ENCODE peak calls at places on chromosomes 16 and 17, in eight cellular contexts. N is ovary; O is activated effector memory CD4-positive, alpha-beta T cell treated with anti-CD3 and anti-CD28 coated beads, Interleukin-2, amount 50 U/mL, for 16 hours; Q is AG09319; X is DMS 273 treated with DMSO at 0.1 percent for 48 hours; V is HTR-8/SVneo; P is psoas muscle; W is tibial artery. R is an unnamed sample.
A peak's percentile ranks its signal among the peaks of the same experiment; 100 is the strongest.

GRCh38 chr16:84277244-84277823 is 17.3 kb upstream of the WFDC1 start:
- DNase-seq in N (peak; percentile 79), O (peak; percentile 90), Q (peak; percentile 3), X (peak; percentile 14), V (peak; percentile 65), P (peak; percentile 59), W (peak; percentile 78), R (peak; percentile 68)

GRCh38 chr16:52398491-52398960 is 148.4 kb downstream of the TOX3 start:
- DNase-seq in N (no peak), O (no peak), Q (no peak), X (no peak), V (no peak), P (no peak), W (no peak), R (no peak)

GRCh38 chr17:69342896-69343644 is 16.1 kb upstream of the ABCA5 start:
- DNase-seq in N (no peak), O (no peak), Q (no peak), X (no peak), V (no peak), P (no peak), W (no peak), R (no peak)

GRCh38 chr16:76653390-76654026 is 376.3 kb downstream of the CNTNAP4 start:
- DNase-seq in N (no peak), O (no peak), Q (no peak), X (peak; percentile 69), V (no peak), P (no peak), W (no peak), R (peak; percentile 98)

GRCh38 chr16:30870904-30871303 is 23.0 kb downstream of the BCL7C start:
- DNase-seq in N (no peak), O (no peak), Q (no peak), X (no peak), V (no peak), P (no peak), W (no peak), R (no peak)

GRCh38 chr17:16425698-16426659 is 10.6 kb downstream of the TRPV2 start:
- DNase-seq in N (no peak), O (no peak), Q (no peak), X (no peak), V (no peak), P (no peak), W (no peak), R (no peak)

GRCh38 chr16:68332411-68333121 is 21.7 kb downstream of the PRMT7 start:
- DNase-seq in N (no peak), O (no peak), Q (no peak), X (no peak), V (no peak), P (peak; percentile 19), W (no peak), R (no peak)

GRCh38 chr16:20969386-20969785 is 68.8 kb downstream of the LYRM1 start:
- DNase-seq in N (no peak), O (no peak), Q (no peak), X (no peak), V (no peak), P (no peak), W (no peak), R (no peak)

GRCh38 chr16:81313731-81314602 is 795 bp upstream of the GAN start:
- DNase-seq in N (no peak), O (no peak), Q (no peak), X (no peak), V (no peak), P (no peak), W (no peak), R (no peak)

GRCh38 chr17:75295220-75296158 is 6.3 kb upstream of the SLC25A19 start:
- DNase-seq in N (no peak), O (no peak), Q (no peak), X (no peak), V (no peak), P (no peak), W (no peak), R (no peak)

GRCh38 chr16:48538746-48539484 is 71.1 kb downstream of the N4BP1 start:
- DNase-seq in N (no peak), O (no peak), Q (no peak), X (no peak), V (no peak), P (no peak), W (no peak), R (no peak)

GRCh38 chr16:54890381-54890780 is 40.3 kb upstream of the IRX5 start:
- DNase-seq in N (no peak), O (no peak), Q (no peak), X (no peak), V (no peak), P (no peak), W (no peak), R (no peak)

GRCh38 chr16:65838001-65838400 is 528.5 kb upstream of the CDH5 start:
- DNase-seq in N (no peak), O (no peak), Q (no peak), X (no peak), V (no peak), P (no peak), W (no peak), R (no peak)

GRCh38 chr16:11200523-11201063 is 55.4 kb downstream of the SOCS1 start:
- DNase-seq in N (no peak), O (no peak), Q (no peak), X (no peak), V (no peak), P (no peak), W (no peak), R (no peak)

GRCh38 chr16:1770328-1771071 is 843 bp downstream of the NME3 start:
- DNase-seq in N (peak; percentile 87), O (peak; percentile 86), Q (no peak), X (no peak), V (no peak), P (peak; percentile 73), W (peak; percentile 90), R (no peak)

GRCh38 chr16:2142942-2143868 is 5.2 kb upstream of the RAB26 start:
- DNase-seq in N (no peak), O (no peak), Q (no peak), X (no peak), V (no peak), P (no peak), W (no peak), R (no peak)

GRCh38 chr17:40311575-40311974 is 2.6 kb downstream of the RARA start:
- DNase-seq in N (peak; percentile 77), O (no peak), Q (no peak), X (peak; percentile 48), V (no peak), P (peak; percentile 78), W (peak; percentile 89), R (no peak)

GRCh38 chr16:69904495-69905170 is 46.5 kb upstream of the CLEC18A start:
- DNase-seq in N (no peak), O (no peak), Q (no peak), X (no peak), V (no peak), P (no peak), W (peak; percentile 35), R (no peak)